ENCODE peak calls at places on chromosomes 7 and 10, in ten cellular contexts. H, Y, R, N, U, F, B, W, C and K are unnamed samples.

GRCh38 chr7:139571190-139571589 is 47.7 kb downstream of the CLEC2L start:
- DNase-seq in H (no peak), Y (no peak), R (no peak), N (no peak), U (no peak), F (no peak), B (no peak), W (no peak), C (no peak), K (no peak)

GRCh38 chr10:11272915-11273389 is 255.3 kb downstream of the CELF2 start:
- DNase-seq in H (no peak), Y (no peak), R (no peak), N (no peak), U (no peak), F (no peak), B (no peak), W (no peak), C (no peak), K (no peak)

GRCh38 chr7:32227746-32228145 is 157.5 kb upstream of the PDE1C start:
- DNase-seq in H (no peak), Y (no peak), R (no peak), N (no peak), U (no peak), F (no peak), B (no peak), W (no peak), C (no peak), K (no peak)

GRCh38 chr10:68196707-68197106 is 35.2 kb downstream of the ATOH7 start:
- DNase-seq in H (no peak), Y (no peak), R (no peak), N (no peak), U (no peak), F (no peak), B (no peak), W (no peak), C (no peak), K (no peak)

GRCh38 chr7:80393786-80394185 is 118.1 kb downstream of the GNAT3 start:
- DNase-seq in H (no peak), Y (no peak), R (no peak), N (no peak), U (no peak), F (no peak), B (no peak), W (no peak), C (no peak), K (no peak)

GRCh38 chr10:96665306-96665705 is 55.0 kb downstream of the PIK3AP1 start:
- DNase-seq in H (no peak), Y (no peak), R (peak; percentile 8), N (peak; percentile 10), U (no peak), F (no peak), B (no peak), W (no peak), C (no peak), K (no peak)

GRCh38 chr7:76123316-76123715 is 75.4 kb downstream of the MDH2 start:
- DNase-seq in H (no peak), Y (no peak), R (no peak), N (no peak), U (no peak), F (no peak), B (no peak), W (no peak), C (no peak), K (no peak)

GRCh38 chr7:123865517-123866117 is 20.6 kb downstream of the HYAL4 start:
- DNase-seq in H (peak; percentile 72), Y (no peak), R (peak; percentile 48), N (peak; percentile 85), U (no peak), F (peak; percentile 57), B (peak; percentile 57), W (peak; percentile 81), C (no peak), K (peak; percentile 68)

GRCh38 chr7:98479318-98479717 is 78.4 kb upstream of the BAIAP2L1 start:
- DNase-seq in H (no peak), Y (no peak), R (no peak), N (no peak), U (no peak), F (no peak), B (no peak), W (no peak), C (no peak), K (no peak)

GRCh38 chr7:98488167-98488566 is 87.3 kb upstream of the BAIAP2L1 start:
- DNase-seq in H (no peak), Y (no peak), R (no peak), N (no peak), U (no peak), F (no peak), B (no peak), W (no peak), C (no peak), K (no peak)

GRCh38 chr7:98483964-98484545 is 83.2 kb upstream of the BAIAP2L1 start:
- DNase-seq in H (no peak), Y (no peak), R (no peak), N (no peak), U (no peak), F (no peak), B (no peak), W (no peak), C (no peak), K (no peak)

DNA sequence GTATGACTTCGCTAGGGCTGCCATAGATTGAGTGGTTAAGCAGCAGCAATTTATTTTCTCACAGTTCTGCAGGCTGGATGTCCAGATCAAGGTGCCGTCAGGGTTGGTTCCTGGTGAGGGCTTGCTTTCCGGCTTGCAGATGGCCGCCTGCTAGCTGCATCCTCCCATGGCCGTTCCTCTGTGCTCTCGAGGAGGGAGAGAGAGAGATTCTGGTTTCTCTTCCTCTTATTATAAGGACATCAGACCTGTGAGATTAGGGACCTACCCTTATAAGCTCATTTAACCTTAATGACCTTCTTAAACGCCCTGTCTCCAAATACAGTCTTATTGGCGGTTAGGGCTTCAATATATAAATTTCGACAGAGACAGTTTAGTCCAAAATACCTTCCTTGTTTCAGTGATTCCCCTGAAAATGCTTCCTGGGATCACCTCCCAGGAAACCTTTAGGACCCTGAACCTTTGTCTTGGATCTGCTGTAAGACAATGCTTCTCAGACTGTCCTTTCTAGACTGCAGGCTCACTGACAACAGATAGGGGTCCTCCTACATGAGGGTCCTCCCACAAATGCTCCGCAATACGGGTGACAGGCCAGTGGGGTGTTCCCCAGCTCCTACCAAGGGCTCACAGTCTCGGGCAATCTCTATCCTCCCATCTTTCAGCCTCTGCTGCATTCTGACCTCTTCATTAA is 82.5 kb upstream of the BAIAP2L1 start:
- DNase-seq in H (no peak), Y (no peak), R (no peak), N (no peak), U (no peak), F (no peak), B (no peak), W (no peak), C (no peak), K (no peak)
- TF ChIP-seq CTCF in H (no peak), Y (no peak), R (no peak), N (no peak), U (no peak), F (no peak), B (no peak), W (no peak), C (no peak), K (no peak)

DNA sequence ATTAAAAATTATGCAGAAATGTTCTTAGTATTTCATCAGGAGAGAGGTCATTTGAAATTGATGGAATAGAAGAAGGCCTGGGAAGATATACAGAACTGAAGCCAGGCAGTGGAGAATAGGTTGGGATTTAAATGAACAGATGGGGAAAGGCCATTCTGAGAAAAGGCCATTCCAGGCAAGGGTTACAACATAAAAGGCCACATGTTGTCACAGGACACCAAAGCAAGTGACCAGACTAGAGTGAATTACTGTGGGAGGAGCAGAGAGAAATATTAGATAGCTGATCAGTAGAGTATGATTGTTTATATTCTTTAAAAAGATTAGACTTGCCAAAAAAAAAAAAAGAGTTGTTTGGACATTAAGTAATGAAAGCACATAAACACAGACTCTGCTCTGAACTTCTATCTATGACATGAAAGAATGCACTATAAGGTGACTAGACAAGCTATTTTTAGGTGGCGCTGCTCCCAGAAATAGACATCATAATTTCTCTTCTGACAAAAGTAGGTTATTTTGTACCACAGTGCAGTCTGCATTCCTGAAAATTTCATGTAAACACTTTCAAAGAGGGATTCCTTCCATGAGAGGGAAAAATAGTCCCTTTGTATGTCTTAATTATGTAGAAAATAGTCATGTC is 55.2 kb upstream of the DKK1 start:
- DNase-seq in H (no peak), Y (no peak), R (no peak), N (no peak), U (no peak), F (no peak), B (no peak), W (no peak), C (no peak), K (no peak)
- H3K4me3 ChIP-seq in H (no peak overlapping the region), Y (peak overlapping the region; percentile 7), R (no peak overlapping the region), N (no peak overlapping the region), U (no peak overlapping the region), F (no peak overlapping the region), B (no peak overlapping the region), W (no peak overlapping the region), C (no peak overlapping the region), K (no peak overlapping the region)

GRCh38 chr10:31291123-31291522 is 27.9 kb upstream of the ZEB1 start:
- DNase-seq in H (no peak), Y (no peak), R (no peak), N (no peak), U (no peak), F (no peak), B (no peak), W (no peak), C (no peak), K (no peak)

GRCh38 chr10:31288961-31289360 is 30.1 kb upstream of the ZEB1 start:
- DNase-seq in H (no peak), Y (no peak), R (peak; percentile 23), N (no peak), U (no peak), F (no peak), B (no peak), W (no peak), C (no peak), K (no peak)

GRCh38 chr10:31290386-31290785 is 28.6 kb upstream of the ZEB1 start:
- DNase-seq in H (no peak), Y (no peak), R (no peak), N (no peak), U (no peak), F (no peak), B (no peak), W (no peak), C (no peak), K (peak; percentile 8)

GRCh38 chr10:31288001-31288400 is 31.0 kb upstream of the ZEB1 start:
- DNase-seq in H (no peak), Y (no peak), R (no peak), N (no peak), U (no peak), F (no peak), B (no peak), W (no peak), C (no peak), K (no peak)
- TF ChIP-seq CTCF in H (no peak), Y (no peak), R (no peak), N (no peak), U (no peak), F (no peak), B (no peak), W (no peak), C (no peak), K (no peak)

DNA sequence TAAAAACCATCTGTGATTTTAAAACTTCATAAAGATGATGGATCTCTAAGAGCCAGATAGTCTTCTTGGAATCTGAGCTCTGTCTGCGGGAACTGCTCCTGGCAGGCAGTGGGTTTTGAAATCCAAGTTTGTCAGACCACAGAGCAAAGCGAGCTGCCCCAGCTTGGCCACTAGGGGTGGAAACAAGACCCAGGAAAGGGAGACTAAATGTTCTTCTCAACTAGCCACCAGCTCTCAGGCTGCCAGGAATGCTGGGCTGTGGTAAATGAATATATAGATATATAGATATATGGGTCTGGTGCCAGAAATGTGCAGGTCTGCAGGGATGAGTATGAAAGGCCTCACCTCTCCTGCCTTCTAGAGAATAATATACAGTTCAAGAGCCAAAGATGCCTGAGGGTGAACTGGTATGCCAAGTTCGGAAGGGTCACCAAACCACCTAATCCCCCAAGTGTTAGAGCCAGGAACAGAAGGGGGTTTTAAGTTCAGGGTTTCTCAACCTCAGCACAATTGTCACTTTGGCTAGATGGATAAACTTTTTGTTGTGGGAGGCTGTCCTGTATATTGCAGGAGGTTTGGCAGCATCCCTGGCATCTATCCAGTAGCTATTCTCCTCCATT is 208.7 kb downstream of the KCNMA1 start:
- DNase-seq in H (peak; percentile 60), Y (no peak), R (peak; percentile 64), N (peak; percentile 61), U (no peak), F (peak; percentile 44), B (peak; percentile 76), W (peak; percentile 74), C (no peak), K (peak; percentile 31)
- H3K4me3 ChIP-seq in H (no peak overlapping the region), Y (no peak overlapping the region), R (no peak overlapping the region), N (no peak overlapping the region), U (no peak overlapping the region), F (no peak overlapping the region), B (no peak overlapping the region), W (no peak overlapping the region), C (no peak overlapping the region), K (no peak overlapping the region)